ENCODE peak calls at places on chromosomes 7 and 10, in seven cellular contexts. T, A, X, N, V, B and I are unnamed samples.

GRCh38 chr10:97101166-97101940 is 84.4 kb downstream of the SLIT1 start:
- DNase-seq in V (no peak), N (no peak), B (no peak), T (no peak), A (no peak), X (no peak), I (no peak)

GRCh38 chr7:51133992-51134391 is 182.6 kb downstream of the COBL start:
- DNase-seq in V (no peak), B (peak; percentile 93), T (no peak), N (no peak), X (no peak), A (no peak), I (no peak)

GRCh38 chr7:106770191-106770590 is 94.9 kb upstream of the PIK3CG start:
- DNase-seq in B (peak; percentile 77), N (peak; percentile 96), V (no peak), A (no peak), T (peak; percentile 59), X (no peak), I (no peak)

GRCh38 chr10:126585249-126585986 is 85.1 kb downstream of the C10orf90 start:
- DNase-seq in B (no peak), N (no peak), A (no peak), V (no peak), T (no peak), X (no peak), I (no peak)

GRCh38 chr7:127252736-127253288 is at the start of gene GRM8:
- DNase-seq in A (peak; percentile 45), B (peak; percentile 61), X (no peak), N (peak; percentile 22), T (no peak), V (no peak), I (peak; percentile 76)

GRCh38 chr7:152760384-152761115 is 998 bp downstream of the ACTR3B start:
- DNase-seq in V (no peak), X (no peak), T (no peak), B (peak; percentile 43), N (peak; percentile 24), A (no peak), I (no peak)

GRCh38 chr7:66211429-66211828 is 6.3 kb downstream of the TPST1 start:
- DNase-seq in N (peak; percentile 87), A (no peak), X (no peak), T (peak; percentile 39), B (no peak), V (no peak), I (no peak)

GRCh38 chr7:43636093-43636492 is 53.2 kb downstream of the STK17A start:
- DNase-seq in V (no peak), X (no peak), B (no peak), A (no peak), T (no peak), N (peak; percentile 78), I (no peak)

GRCh38 chr7:99000904-99001442 is 122.6 kb downstream of the TRRAP start:
- DNase-seq in A (no peak), B (no peak), X (no peak), N (no peak), T (no peak), V (peak; percentile 63), I (no peak)

GRCh38 chr7:55069271-55069792 is 50.5 kb downstream of the EGFR start:
- DNase-seq in B (no peak), V (no peak), N (peak; percentile 41), A (no peak), T (no peak), X (no peak), I (no peak)

GRCh38 chr7:55072251-55072650 is 53.4 kb downstream of the EGFR start:
- DNase-seq in X (no peak), T (no peak), A (no peak), B (no peak), V (no peak), N (no peak), I (no peak)

GRCh38 chr7:55071411-55072188 is 52.8 kb downstream of the EGFR start:
- DNase-seq in N (no peak), V (no peak), X (no peak), T (no peak), B (no peak), A (no peak), I (no peak)

GRCh38 chr7:55070271-55070743 is 51.5 kb downstream of the EGFR start:
- DNase-seq in B (no peak), N (no peak), X (no peak), T (no peak), V (no peak), A (no peak), I (no peak)

GRCh38 chr7:55070839-55071238 is 52.0 kb downstream of the EGFR start:
- DNase-seq in B (no peak), X (no peak), A (no peak), T (no peak), V (no peak), N (no peak), I (no peak)
- TF ChIP-seq CTCF in B (no peak), X (no peak), A (no peak), T (no peak), V (no peak), N (no peak), I (no peak)

GRCh38 chr10:44988957-44989620 is 10.5 kb upstream of the DEPP1 start:
- DNase-seq in N (no peak), B (no peak), T (no peak), V (no peak), X (no peak), A (no peak), I (no peak)

GRCh38 chr10:44991571-44991970 is 9.2 kb upstream of the ZNF22 start:
- DNase-seq in A (no peak), B (no peak), V (no peak), T (no peak), X (no peak), N (no peak), I (no peak)

GRCh38 chr10:44990965-44991364 is 9.8 kb upstream of the ZNF22 start:
- DNase-seq in V (peak; percentile 75), N (no peak), A (peak; percentile 4), B (no peak), X (no peak), T (no peak), I (no peak)

GRCh38 chr10:44989621-44990301 is 11.0 kb upstream of the ZNF22 start:
- DNase-seq in B (no peak), A (no peak), T (no peak), X (no peak), N (no peak), V (no peak), I (no peak)

DNA sequence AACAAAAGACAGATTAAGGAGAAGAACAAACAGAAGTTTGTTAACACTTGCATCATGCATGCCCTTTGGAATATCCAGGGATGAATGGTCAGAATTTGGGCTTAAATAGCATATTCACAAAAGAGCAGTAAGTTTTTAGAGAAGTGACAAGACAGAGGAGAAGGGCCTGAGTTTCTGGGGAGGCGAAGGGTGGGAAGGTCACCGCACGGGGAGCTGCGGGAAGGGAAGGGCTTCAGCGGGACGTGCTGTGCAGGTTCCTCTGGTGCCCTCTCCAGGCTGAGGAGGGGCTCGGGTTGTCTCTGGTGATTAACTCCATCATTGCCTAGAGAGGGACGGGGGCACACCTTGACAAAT is 10.4 kb upstream of the ZNF22 start:
- DNase-seq in N (no peak), V (no peak), B (no peak), A (peak; percentile 15), X (no peak), T (no peak), I (no peak)
- TF ChIP-seq CTCF in N (peak; percentile 8), V (peak; percentile 37), B (peak; percentile 38), A (peak; percentile 54), X (no peak), T (no peak), I (peak; percentile 61)

GRCh38 chr10:106999118-106999707 is 165.3 kb downstream of the SORCS1 start:
- DNase-seq in A (no peak), X (no peak), N (no peak), V (no peak), B (no peak), T (no peak), I (no peak)
- TF ChIP-seq CTCF in A (no peak), X (no peak), N (no peak), V (no peak), B (no peak), T (no peak), I (no peak)

GRCh38 chr7:75687246-75688088 is 51.3 kb downstream of the HIP1 start:
- DNase-seq in X (no peak), N (no peak), B (no peak), A (no peak), V (no peak), T (no peak), I (no peak)
- TF ChIP-seq CTCF in X (no peak), N (no peak), B (no peak), A (no peak), V (no peak), T (no peak), I (no peak)

DNA sequence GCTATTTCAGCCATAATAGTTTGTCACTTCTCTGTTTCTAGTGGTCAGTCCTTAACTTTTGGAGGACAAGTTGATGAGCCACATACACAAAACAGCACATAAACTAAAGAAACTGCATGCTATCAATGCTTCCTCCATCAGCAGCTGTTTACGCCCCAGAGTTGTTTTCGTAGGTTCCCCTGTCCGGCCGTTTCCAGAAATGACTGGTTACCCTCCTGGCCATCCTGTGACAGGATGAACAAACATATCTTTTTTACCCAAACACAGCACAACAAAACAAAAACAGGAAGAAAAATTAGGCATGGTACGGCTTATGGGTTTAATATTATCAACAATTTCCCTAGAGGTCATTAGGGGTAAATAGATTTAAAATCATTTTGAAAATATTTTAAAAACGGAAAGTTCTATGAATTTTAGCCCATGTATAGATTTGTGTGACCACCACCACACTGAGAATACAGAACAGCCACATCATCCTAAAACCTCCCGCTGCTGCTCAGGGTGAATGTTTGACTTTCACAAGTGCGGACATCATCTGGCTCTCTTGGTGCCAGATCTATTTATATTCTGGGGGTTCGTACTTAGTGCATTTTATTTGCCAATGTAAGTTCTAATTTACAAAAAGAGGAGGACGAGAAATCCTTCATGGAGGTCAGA is 74.9 kb downstream of the HIPK2 start:
- DNase-seq in A (no peak), V (no peak), T (no peak), X (no peak), B (no peak), N (no peak), I (no peak)
- TF ChIP-seq CTCF in A (no peak), V (no peak), T (no peak), X (no peak), B (no peak), N (no peak), I (no peak)

DNA sequence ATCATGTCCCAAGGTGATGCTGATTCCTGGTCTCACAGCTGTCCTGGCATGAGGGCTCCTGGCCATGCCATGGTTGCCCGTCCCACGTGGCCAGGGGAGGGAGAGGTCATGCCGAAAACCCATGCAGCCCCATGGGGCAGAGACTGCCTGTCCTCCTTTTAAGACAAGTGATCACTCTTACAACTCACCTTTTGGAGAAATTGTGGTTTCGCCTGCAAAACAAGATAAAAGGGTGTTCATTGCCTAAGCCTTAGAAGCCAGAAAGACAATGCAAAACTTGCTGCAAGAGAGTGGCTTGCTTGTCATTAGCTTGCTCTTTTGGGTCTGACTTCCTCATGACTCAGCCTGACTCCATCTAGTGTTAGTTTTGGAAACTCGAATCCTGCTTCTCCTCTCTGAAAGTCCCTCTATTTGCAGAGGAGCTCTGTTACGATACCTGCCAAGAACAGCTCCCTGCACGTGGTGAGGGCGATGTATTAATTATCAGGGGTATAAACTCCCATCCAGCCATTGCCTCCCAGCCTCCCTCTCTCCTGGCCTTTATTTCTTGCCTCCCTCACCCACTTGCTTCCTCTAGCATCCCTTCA is 26.7 kb downstream of the TMEM273 start:
- DNase-seq in A (no peak), N (peak; percentile 83), X (no peak), B (peak; percentile 7), V (peak; percentile 66), T (no peak), I (no peak)
- TF ChIP-seq CTCF in A (peak; percentile 46), N (peak; percentile 47), X (no peak), B (peak; percentile 22), V (peak; percentile 41), T (peak; percentile 58), I (peak; percentile 51)